ENCODE peak calls at places on chromosome 5, in six cellular contexts. V is H1, P is K562, S is GM23338, H is HepG2, E is GM12878. T is an unnamed sample.

GRCh38 chr5:119785057-119785456 is 155.7 kb downstream of the FAM170A start:
- DNase-seq in V (no peak), S (no peak), E (no peak), P (no peak), H (no peak), T (no peak)

GRCh38 chr5:172002310-172002709 is 4.1 kb downstream of the FBXW11 start:
- DNase-seq in H (peak; percentile 38), V (no peak), P (peak; percentile 50), E (no peak), S (peak; percentile 51), T (no peak)

GRCh38 chr5:1118738-1119137 is 6.9 kb upstream of the SLC12A7 start:
- DNase-seq in P (peak; percentile 63), S (no peak), E (no peak), V (no peak), H (no peak), T (no peak)

GRCh38 chr5:375336-375920 is 53.9 kb downstream of the AHRR start:
- DNase-seq in V (peak; percentile 44), P (no peak), S (no peak), H (no peak), E (no peak), T (peak; percentile 10)

GRCh38 chr5:169350759-169351240 is 49.9 kb upstream of the SLIT3 start:
- DNase-seq in V (no peak), H (no peak), S (no peak), P (no peak), E (no peak), T (no peak)

GRCh38 chr5:147750065-147750464 is 32.5 kb downstream of the JAKMIP2 start:
- DNase-seq in H (no peak), E (no peak), V (no peak), S (peak; percentile 74), P (no peak), T (no peak)

GRCh38 chr5:75734913-75735789 is 17.9 kb upstream of the POC5 start:
- DNase-seq in E (peak; percentile 5), P (peak; percentile 54), H (peak; percentile 43), V (peak; percentile 51), S (peak; percentile 79), T (peak; percentile 52)

GRCh38 chr5:8945972-8946371 is 599.9 kb downstream of the SEMA5A start:
- DNase-seq in E (no peak), V (no peak), S (no peak), H (no peak), P (no peak), T (no peak)

GRCh38 chr5:152994040-152994439 is 496.4 kb upstream of the GRIA1 start:
- DNase-seq in V (no peak), E (no peak), P (no peak), H (no peak), S (no peak), T (no peak)

GRCh38 chr5:61280205-61280604 is 51.9 kb upstream of the ZSWIM6 start:
- DNase-seq in V (no peak), S (no peak), H (no peak), E (no peak), P (no peak), T (no peak)

GRCh38 chr5:16628376-16628775 is 11.6 kb upstream of the RETREG1 start:
- DNase-seq in V (no peak), E (no peak), S (no peak), P (no peak), H (no peak), T (no peak)

GRCh38 chr5:158013939-158014338 is 155.0 kb upstream of the CLINT1 start:
- DNase-seq in H (peak; percentile 7), V (peak; percentile 55), E (no peak), S (peak; percentile 51), P (peak; percentile 26), T (peak; percentile 50)

GRCh38 chr5:153299891-153300290 is 190.6 kb upstream of the GRIA1 start:
- DNase-seq in H (no peak), S (no peak), E (no peak), V (no peak), P (no peak), T (no peak)

GRCh38 chr5:133117166-133117929 is 65.5 kb downstream of the HSPA4 start:
- DNase-seq in P (no peak), V (peak; percentile 41), S (no peak), E (no peak), H (no peak), T (no peak)

GRCh38 chr5:157718529-157718928 is 12.7 kb upstream of the THG1L start:
- DNase-seq in S (peak; percentile 47), V (no peak), E (peak; percentile 28), P (peak; percentile 62), H (peak; percentile 23), T (no peak)

GRCh38 chr5:92909545-92909962 is 671.5 kb downstream of the NR2F1-AS1 start:
- DNase-seq in H (peak; percentile 41), S (peak; percentile 91), P (no peak), E (no peak), V (peak; percentile 65), T (peak; percentile 65)

GRCh38 chr5:36491860-36492259 is 114.5 kb upstream of the SLC1A3 start:
- DNase-seq in H (no peak), V (no peak), E (no peak), P (no peak), S (no peak), T (no peak)

GRCh38 chr5:6615416-6615815 is 17.4 kb downstream of the NSUN2 start:
- DNase-seq in H (no peak), P (no peak), S (no peak), E (no peak), V (no peak), T (no peak)

GRCh38 chr5:119318256-119318914 is 37.4 kb upstream of the TNFAIP8 start:
- DNase-seq in P (peak; percentile 68), S (no peak), V (no peak), H (peak; percentile 64), E (no peak), T (no peak)

GRCh38 chr5:146185161-146185560 is 2.7 kb upstream of the LARS1 start:
- DNase-seq in S (no peak), P (no peak), H (no peak), E (no peak), V (no peak), T (no peak)

GRCh38 chr5:140360101-140360500 is at the start of gene SLC4A9:
- DNase-seq in P (no peak), E (no peak), S (no peak), H (no peak), V (no peak), T (no peak)

GRCh38 chr5:140362311-140362710 is 2.3 kb downstream of the SLC4A9 start:
- DNase-seq in S (no peak), H (no peak), P (no peak), E (no peak), V (no peak), T (no peak)

GRCh38 chr5:140358738-140359310 is 1.2 kb upstream of the SLC4A9 start:
- DNase-seq in E (no peak), V (no peak), S (peak; percentile 88), P (no peak), H (peak; percentile 37), T (peak; percentile 64)

GRCh38 chr5:140361901-140362300 is 1.9 kb downstream of the SLC4A9 start:
- DNase-seq in S (no peak), V (no peak), H (no peak), E (no peak), P (no peak), T (no peak)

DNA sequence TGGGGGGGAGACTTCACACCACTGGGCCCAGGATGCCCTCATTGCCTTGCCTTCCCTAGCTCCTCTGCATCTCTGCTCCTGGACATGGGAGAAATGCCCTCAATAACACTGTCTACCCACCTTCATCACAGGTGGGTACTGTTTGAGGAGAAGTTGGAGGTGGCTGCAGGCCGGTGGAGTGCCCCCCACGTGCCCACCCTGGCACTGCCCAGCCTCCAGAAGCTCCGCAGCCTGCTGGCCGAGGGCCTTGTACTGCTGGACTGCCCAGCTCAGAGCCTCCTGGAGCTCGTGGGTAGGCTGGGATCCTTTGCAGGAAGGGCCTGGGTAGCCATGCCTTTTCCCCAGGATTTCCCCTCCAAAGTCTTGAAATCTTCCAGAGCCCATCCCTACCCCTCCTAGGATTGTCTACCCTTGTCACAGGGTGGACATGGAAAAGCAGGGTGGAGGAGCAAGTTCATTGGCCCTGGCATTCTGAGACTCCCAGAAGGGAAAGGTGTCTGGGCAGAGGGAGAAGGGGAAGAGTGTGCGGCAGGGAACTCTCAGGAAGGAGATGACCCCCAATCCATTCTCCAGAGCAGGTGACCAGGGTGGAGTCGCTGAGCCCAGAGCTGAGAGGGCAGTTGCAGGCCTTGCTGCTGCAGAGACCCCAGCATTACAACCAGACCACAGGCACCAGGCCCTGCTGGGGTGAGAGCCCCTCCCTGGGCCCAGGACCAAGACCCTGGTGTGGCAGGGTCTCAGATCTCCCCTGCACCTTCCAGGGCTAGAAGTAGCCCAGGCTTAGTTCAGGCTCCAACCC is 886 bp downstream of the SLC4A9 start:
- DNase-seq in E (no peak), H (no peak), V (no peak), S (no peak), P (no peak), T (no peak)
- TF ChIP-seq CREB1 in E (no peak), H (no peak), V (no peak), S (no peak), P (no peak), T (no peak)

DNA sequence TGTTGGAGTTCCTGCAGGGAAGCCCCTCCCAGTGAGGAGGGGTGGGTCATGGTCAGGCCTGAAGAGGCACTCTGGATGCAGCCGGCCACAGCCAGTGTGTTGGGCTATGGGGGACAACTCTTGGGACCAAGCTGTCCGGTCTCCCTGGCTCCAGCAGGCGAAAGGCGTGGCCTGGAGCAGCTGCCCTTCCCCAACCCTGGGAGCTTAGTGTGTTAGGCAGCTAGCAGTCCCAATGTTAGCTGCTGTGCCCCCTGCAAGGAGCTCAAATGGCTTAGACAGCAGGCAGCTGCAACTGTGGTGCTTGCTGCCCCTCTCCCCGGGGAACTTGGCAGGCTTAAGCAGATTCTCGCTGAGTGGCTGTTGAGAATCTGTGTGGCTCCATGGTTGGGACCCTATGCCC is 67.5 kb upstream of the ACTBL2 start:
- DNase-seq in P (no peak), E (no peak), S (peak; percentile 0), H (no peak), V (no peak), T (peak; percentile 11)
- TF ChIP-seq CREB1 in P (no peak), E (no peak), S (no peak), H (no peak), V (no peak), T (no peak)

GRCh38 chr5:160685695-160686094 is 166.3 kb downstream of the ATP10B start:
- DNase-seq in P (peak; percentile 2), S (peak; percentile 75), V (no peak), E (peak; percentile 13), H (peak; percentile 45), T (no peak)
- TF ChIP-seq CREB1 in P (no peak), S (no peak), V (no peak), E (no peak), H (no peak), T (no peak)

DNA sequence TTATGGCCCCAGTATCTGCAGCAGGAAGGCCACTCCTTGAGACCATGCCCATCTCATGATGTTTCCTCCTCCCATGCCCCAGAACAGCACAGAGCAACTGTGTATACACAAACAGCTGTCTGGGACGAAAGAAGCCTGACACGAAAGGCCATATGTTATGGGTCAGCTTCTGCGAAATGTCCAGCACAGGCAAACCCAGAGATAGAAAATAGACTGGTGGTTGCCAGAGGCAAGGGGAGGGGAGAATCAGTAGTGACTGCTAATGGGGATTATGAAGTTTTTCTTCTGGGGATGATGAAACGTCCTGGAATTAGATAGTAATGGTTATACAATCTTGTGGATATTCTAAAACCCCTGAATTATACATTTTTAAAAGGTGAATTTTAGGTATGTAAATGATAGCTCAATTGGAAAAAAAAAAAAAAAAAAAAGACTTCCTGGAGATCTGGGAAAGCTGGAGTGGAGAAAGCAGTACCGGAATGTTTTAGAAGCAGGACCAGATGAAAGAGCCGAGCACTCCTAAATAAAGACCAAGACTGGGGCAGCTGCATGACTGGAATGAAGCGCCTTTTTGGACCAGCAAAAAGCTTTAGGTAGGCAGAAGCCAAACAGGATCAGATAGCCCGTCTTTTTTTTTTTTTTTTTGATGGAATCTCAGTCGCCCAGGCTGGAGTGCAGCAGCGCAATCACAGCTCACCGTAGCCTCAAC is 29.2 kb downstream of the PCDHGC5 start:
- DNase-seq in H (no peak), S (no peak), V (no peak), P (no peak), E (no peak), T (no peak)
- TF ChIP-seq CREB1 in H (no peak), S (no peak), V (no peak), P (no peak), E (no peak), T (no peak)